ENCODE peak calls at places on chromosomes 16 and 17, in five cellular contexts. B, U, H, W and D are unnamed samples.

GRCh38 chr17:18182190-18182977 is 1.2 kb upstream of the ALKBH5 start:
- DNase-seq in W (no peak), H (no peak), U (no peak), B (no peak), D (no peak)

GRCh38 chr17:69050999-69051775 is 9.5 kb downstream of the ABCA9 start:
- DNase-seq in H (no peak), U (peak; percentile 56), W (no peak), B (no peak), D (peak; percentile 27)

GRCh38 chr16:14101415-14101814 is 30.3 kb downstream of the MRTFB start:
- DNase-seq in W (no peak), B (no peak), U (no peak), H (no peak), D (no peak)

GRCh38 chr17:78365561-78366108 is 5.8 kb upstream of the SOCS3 start:
- DNase-seq in B (no peak), U (peak; percentile 68), H (no peak), W (no peak), D (no peak)

GRCh38 chr17:31629696-31630470 is 229.2 kb downstream of the COPRS start:
- DNase-seq in W (no peak), H (no peak), B (no peak), U (no peak), D (no peak)

GRCh38 chr17:17236295-17237025 is 508 bp downstream of the FLCN start:
- DNase-seq in W (no peak), H (peak; percentile 68), U (peak; percentile 50), B (no peak), D (peak; percentile 5)

GRCh38 chr17:44111777-44112176 is 11.7 kb downstream of the HDAC5 start:
- DNase-seq in B (no peak), H (no peak), U (no peak), W (no peak), D (no peak)

GRCh38 chr17:80471922-80472321 is 4.5 kb downstream of the NPTX1 start:
- DNase-seq in B (no peak), W (no peak), U (no peak), H (no peak), D (no peak)

GRCh38 chr16:23836404-23837291 is 865 bp downstream of the PRKCB start:
- DNase-seq in B (peak; percentile 55), W (no peak), U (no peak), H (peak; percentile 72), D (peak; percentile 73)

GRCh38 chr16:1332618-1333148 is 762 bp upstream of the BAIAP3 start:
- DNase-seq in H (no peak), U (no peak), W (no peak), B (no peak), D (no peak)

GRCh38 chr16:80092686-80093085 is 448.1 kb upstream of the DYNLRB2 start:
- DNase-seq in U (no peak), H (no peak), W (no peak), B (no peak), D (no peak)

GRCh38 chr16:85252461-85252860 is 140.2 kb upstream of the CIBAR2 start:
- DNase-seq in U (no peak), W (no peak), H (no peak), B (no peak), D (no peak)

GRCh38 chr16:8887952-8888560 is 5.9 kb downstream of the LITAFD start:
- DNase-seq in W (no peak), H (no peak), U (peak; percentile 33), B (peak; percentile 81), D (no peak)

GRCh38 chr17:31393749-31394146 is 2.3 kb downstream of the RAB11FIP4 start:
- DNase-seq in H (no peak), W (no peak), B (no peak), U (no peak), D (no peak)

GRCh38 chr17:10033449-10033848 is 128.4 kb upstream of the RCVRN start:
- DNase-seq in B (no peak), W (no peak), H (no peak), U (no peak), D (no peak)

GRCh38 chr17:61307905-61308886 is 91.4 kb upstream of the TBX2 start:
- DNase-seq in H (no peak), U (no peak), B (no peak), W (no peak), D (no peak)

GRCh38 chr16:23171234-23171948 is 11.2 kb upstream of the SCNN1G start:
- DNase-seq in H (no peak), U (no peak), B (no peak), W (no peak), D (no peak)

GRCh38 chr17:20784100-20784665 is 204.7 kb downstream of the CDRT15L2 start:
- DNase-seq in U (no peak), B (peak; percentile 33), H (no peak), W (no peak), D (no peak)

GRCh38 chr17:49832840-49833599 is 14.8 kb downstream of the TAC4 start:
- DNase-seq in U (no peak), H (no peak), B (no peak), W (no peak), D (no peak)

GRCh38 chr17:68611353-68612227 is 10.4 kb upstream of the FAM20A start:
- DNase-seq in B (no peak), H (no peak), U (peak; percentile 52), W (no peak), D (no peak)

GRCh38 chr16:49213594-49213993 is 68.0 kb downstream of the CBLN1 start:
- DNase-seq in B (no peak), W (no peak), H (no peak), U (no peak), D (no peak)

GRCh38 chr16:56190903-56191806 is at the start of gene GNAO1:
- DNase-seq in H (peak; percentile 92), B (peak; percentile 94), W (no peak), U (no peak), D (no peak)

GRCh38 chr17:46120078-46120477 is 73.2 kb downstream of the KANSL1 start:
- DNase-seq in W (no peak), B (no peak), U (no peak), H (no peak), D (no peak)

GRCh38 chr17:7589204-7589868 is 558 bp downstream of the SOX15 start:
- DNase-seq in U (no peak), W (no peak), H (no peak), B (peak; percentile 91), D (no peak)

GRCh38 chr17:79966681-79967080 is 69.0 kb downstream of the TBC1D16 start:
- DNase-seq in W (no peak), H (no peak), B (no peak), U (no peak), D (no peak)

GRCh38 chr16:87334611-87335305 is 17.6 kb upstream of the C16orf95 start:
- DNase-seq in W (no peak), H (no peak), B (no peak), U (no peak), D (no peak)

GRCh38 chr17:81127526-81128177 is 37.7 kb upstream of the PVALEF start:
- DNase-seq in W (no peak), B (no peak), U (no peak), H (no peak), D (no peak)

GRCh38 chr16:2745961-2746360 is 6.5 kb upstream of the SRRM2 start:
- DNase-seq in B (no peak), W (no peak), U (no peak), H (no peak), D (no peak)

GRCh38 chr17:40251576-40251975 is 32.5 kb downstream of the WIPF2 start:
- DNase-seq in W (no peak), U (no peak), H (peak; percentile 32), B (no peak), D (no peak)

GRCh38 chr17:330993-331701 is 21.5 kb downstream of the RPH3AL start:
- DNase-seq in U (no peak), B (no peak), W (no peak), H (no peak), D (no peak)

GRCh38 chr17:20263595-20263994 is 203.7 kb downstream of the LGALS9B start:
- DNase-seq in H (no peak), U (no peak), W (no peak), B (no peak), D (no peak)

GRCh38 chr17:43171761-43172487 is 910 bp downstream of the NBR1 start:
- DNase-seq in U (peak; percentile 79), W (no peak), H (no peak), B (no peak), D (peak; percentile 76)

DNA sequence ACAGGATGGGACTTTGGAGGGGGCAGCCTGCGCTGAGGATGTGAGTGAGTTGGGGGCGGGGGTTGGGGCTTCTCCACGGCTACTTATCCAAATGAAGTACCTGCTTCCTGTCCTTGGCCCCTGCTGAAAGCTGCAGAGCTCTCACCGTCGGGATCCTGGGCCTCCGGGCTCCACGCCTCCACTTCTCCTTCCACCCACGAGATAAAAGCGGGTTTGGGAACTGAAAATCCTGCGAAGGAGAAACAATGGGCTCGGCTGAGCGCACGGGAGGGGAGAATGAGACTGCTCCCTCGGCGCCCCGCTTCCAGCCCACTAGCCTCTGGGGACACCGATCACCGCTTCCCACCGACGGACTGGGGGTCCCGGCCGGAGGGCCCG is 486 bp downstream of the ZNF785 start:
- DNase-seq in H (no peak), W (no peak), B (peak; percentile 64), U (no peak), D (no peak)
- TF ChIP-seq GABPA in H (no peak), W (no peak), B (no peak), U (no peak), D (no peak)

DNA sequence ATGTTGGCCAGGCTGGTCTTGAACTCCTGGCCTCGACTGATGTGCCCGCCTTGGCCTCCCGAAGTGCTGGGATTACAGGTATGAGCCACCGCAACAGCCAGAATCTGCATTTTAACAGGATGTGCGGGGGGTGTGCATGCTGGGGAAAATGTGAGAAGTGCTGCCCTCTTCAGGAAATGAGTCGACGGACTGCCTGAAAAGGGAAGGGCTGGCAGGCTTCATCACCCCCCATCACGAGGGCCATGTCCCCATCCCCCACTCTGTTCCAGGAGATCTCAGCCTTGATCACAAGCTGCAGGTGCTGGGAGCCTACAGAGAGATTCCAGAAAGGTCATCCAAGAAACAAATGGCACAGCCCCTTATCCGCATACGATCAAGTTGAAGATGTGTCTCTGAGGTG is 195.3 kb upstream of the RPL38 start:
- DNase-seq in U (peak; percentile 16), B (peak; percentile 75), H (no peak), W (no peak), D (peak; percentile 33)
- TF ChIP-seq REST in U (no peak), B (no peak), H (no peak), W (no peak), D (no peak)

GRCh38 chr17:51258756-51259573 is 884 bp downstream of the MBTD1 start:
- DNase-seq in W (no peak), B (no peak), H (peak; percentile 50), U (peak; percentile 39), D (peak; percentile 41)
- TF ChIP-seq GABPA in W (no peak), B (no peak), H (no peak), U (no peak), D (no peak)

DNA sequence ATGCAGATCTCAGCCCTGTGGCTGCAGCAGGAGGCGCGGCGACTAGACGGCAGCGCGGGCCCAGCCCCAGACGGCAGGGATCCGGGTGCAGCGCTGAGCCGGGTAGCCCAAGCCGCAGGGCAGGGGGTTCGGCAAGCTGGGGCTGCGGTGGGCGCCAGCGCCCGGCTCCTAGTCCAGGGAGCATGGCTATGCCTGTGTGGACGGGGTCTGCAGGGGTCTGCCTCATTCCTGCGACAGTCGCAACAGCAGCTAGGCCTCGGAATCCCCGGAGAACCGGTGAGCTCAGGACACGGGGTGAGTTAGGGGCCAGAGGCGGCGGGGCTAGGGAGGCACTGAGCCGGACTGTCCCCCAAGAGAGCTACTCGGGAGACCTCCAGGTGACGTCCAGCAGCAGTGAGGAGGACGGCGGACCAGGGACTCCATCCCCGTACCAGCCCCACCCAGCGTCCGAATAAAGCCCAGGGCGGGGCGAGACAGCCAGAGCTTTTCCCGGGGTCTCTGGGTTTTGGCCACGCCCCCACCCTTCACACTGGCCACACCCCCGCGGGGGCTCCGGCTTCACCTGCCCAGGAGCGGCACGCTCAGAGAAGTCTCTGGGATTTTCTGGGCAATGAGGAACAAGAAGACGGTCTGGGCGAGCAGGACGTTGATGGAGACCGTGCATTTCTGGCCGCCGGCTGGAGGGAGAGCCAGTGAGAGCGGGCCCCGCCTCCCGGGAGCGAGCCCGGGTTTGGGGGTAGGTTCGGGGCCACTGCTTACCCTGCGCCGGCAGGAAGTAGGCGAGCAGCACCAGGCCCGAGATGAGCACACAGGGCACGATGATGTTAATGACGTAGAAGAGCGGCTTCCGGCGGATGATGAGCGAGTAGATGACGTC is 1.1 kb downstream of the C17orf107 start:
- DNase-seq in U (no peak), W (no peak), H (no peak), B (no peak), D (no peak)
- TF ChIP-seq REST in U (no peak), W (no peak), H (no peak), B (no peak), D (no peak)